ENCODE peak calls at places on chromosomes 3 and 15, in seven cellular contexts. V is NCI-H2081; M is activated naive CD8-positive, alpha-beta T cell treated with anti-CD3 and anti-CD28 coated beads for 36 hours; I is progenitor cell of endocrine pancreas; W is left colon; K is colonic mucosa; N is HT-29. Y is an unnamed sample.

GRCh38 chr3:13233487-13234154 is 160.4 kb upstream of the IQSEC1 start:
- DNase-seq in M (no peak), V (no peak), W (no peak), I (no peak), N (no peak), K (no peak), Y (no peak)

GRCh38 chr15:96348112-96349027 is 17.9 kb downstream of the NR2F2 start:
- DNase-seq in K (peak), I (no peak), V (no peak), M (no peak), N (no peak), W (no peak), Y (no peak)

GRCh38 chr15:41011055-41011815 is 58.0 kb downstream of the CHAC1 start:
- DNase-seq in W (no peak), V (no peak), N (no peak), I (no peak), K (no peak), M (no peak), Y (no peak)

GRCh38 chr15:100036030-100036429 is 302.8 kb upstream of the LYSMD4 start:
- DNase-seq in N (no peak), W (no peak), I (no peak), M (no peak), K (no peak), V (no peak), Y (no peak)

GRCh38 chr15:74428442-74428787 is 5.3 kb downstream of the SEMA7A start:
- DNase-seq in I (no peak), M (no peak), K (no peak), N (no peak), V (no peak), W (no peak), Y (no peak)

GRCh38 chr3:150278843-150279341 is 129.2 kb upstream of the TSC22D2 start:
- DNase-seq in I (no peak), K (peak), M (no peak), N (peak), W (peak), V (peak), Y (peak)

GRCh38 chr3:178532414-178532813 is 3.8 kb upstream of the KCNMB2 start:
- DNase-seq in I (no peak), W (no peak), M (no peak), N (no peak), K (no peak), V (peak), Y (no peak)

GRCh38 chr3:20945892-20946291 is 759.9 kb upstream of the SGO1 start:
- DNase-seq in I (no peak), M (no peak), K (no peak), N (no peak), W (no peak), V (no peak), Y (no peak)

GRCh38 chr3:183590442-183590841 is 34.9 kb upstream of the KLHL6 start:
- DNase-seq in M (no peak), K (no peak), V (no peak), W (no peak), I (no peak), N (no peak), Y (no peak)

GRCh38 chr15:98983333-98983732 is 24.3 kb downstream of the PGPEP1L start:
- DNase-seq in V (no peak), I (no peak), M (no peak), W (no peak), N (no peak), K (peak), Y (peak)

GRCh38 chr15:33656090-33656670 is 312.1 kb upstream of the CHRM5 start:
- DNase-seq in I (no peak), K (no peak), V (no peak), M (no peak), W (no peak), N (no peak), Y (no peak)

GRCh38 chr3:4906107-4906621 is 73.1 kb upstream of the BHLHE40 start:
- DNase-seq in K (no peak), I (no peak), V (peak), W (peak), M (no peak), N (no peak), Y (no peak)

GRCh38 chr3:128266453-128266852 is 113.2 kb downstream of the EEFSEC start:
- DNase-seq in W (no peak), I (no peak), N (no peak), M (no peak), K (no peak), V (peak), Y (no peak)

GRCh38 chr15:83843511-83843910 is 189.6 kb downstream of the ADAMTSL3 start:
- DNase-seq in N (no peak), K (no peak), W (no peak), I (no peak), M (no peak), V (no peak), Y (no peak)

GRCh38 chr3:53589201-53589600 is 94.8 kb downstream of the CACNA1D start:
- DNase-seq in M (no peak), K (no peak), N (no peak), V (no peak), I (no peak), W (no peak), Y (no peak)

GRCh38 chr3:65907232-65908130 is 131.2 kb downstream of the MAGI1 start:
- DNase-seq in W (no peak), K (no peak), N (no peak), M (no peak), V (no peak), I (no peak), Y (no peak)

GRCh38 chr3:23302276-23302675 is 99.1 kb downstream of the UBE2E2 start:
- DNase-seq in V (no peak), M (no peak), K (no peak), I (no peak), W (no peak), N (no peak), Y (no peak)

GRCh38 chr3:136093771-136094170 is 102.4 kb downstream of the MSL2 start:
- DNase-seq in W (no peak), V (no peak), N (no peak), K (no peak), M (no peak), I (no peak), Y (no peak)

GRCh38 chr15:60444289-60444912 is 34.5 kb downstream of the ICE2 start:
- DNase-seq in N (peak), W (no peak), V (peak), I (no peak), M (no peak), K (no peak), Y (no peak)

GRCh38 chr3:9976736-9977709 is 9.6 kb downstream of the EMC3 start:
- DNase-seq in M (no peak), N (peak), V (peak), K (peak), I (no peak), W (peak), Y (peak)

GRCh38 chr3:151726016-151726415 is 7.7 kb upstream of the AADACL2 start:
- DNase-seq in V (no peak), I (no peak), K (no peak), M (no peak), N (peak), W (no peak), Y (no peak)

GRCh38 chr15:72195101-72195511 is 2.5 kb downstream of the GRAMD2A start:
- DNase-seq in W (no peak), M (no peak), N (no peak), K (no peak), I (no peak), V (no peak), Y (no peak)

GRCh38 chr3:58633157-58633865 is 33.3 kb downstream of the FAM3D start:
- DNase-seq in N (no peak), M (no peak), W (no peak), I (no peak), K (no peak), V (no peak), Y (no peak)

GRCh38 chr15:83206387-83206970 is 1.1 kb downstream of the HDGFL3 start:
- DNase-seq in N (no peak), M (no peak), K (peak), V (no peak), W (no peak), I (no peak), Y (no peak)

GRCh38 chr3:141941093-141941492 is 64.7 kb downstream of the ATP1B3 start:
- DNase-seq in W (peak), N (no peak), K (peak), M (no peak), I (no peak), V (no peak), Y (no peak)

GRCh38 chr3:48039487-48040190 is 23.4 kb upstream of the MAP4 start:
- DNase-seq in N (peak), I (no peak), V (no peak), M (no peak), W (no peak), K (no peak), Y (no peak)

GRCh38 chr3:131224886-131225550 is 156.6 kb upstream of the NUDT16 start:
- DNase-seq in M (no peak), W (no peak), N (no peak), V (no peak), I (no peak), K (no peak), Y (no peak)

GRCh38 chr3:105812194-105812586 is 56.6 kb downstream of the CBLB start:
- DNase-seq in K (no peak), N (peak), I (no peak), W (no peak), M (no peak), V (no peak), Y (peak)

GRCh38 chr3:172097585-172097984 is 58.2 kb downstream of the FNDC3B start:
- DNase-seq in N (peak), M (no peak), W (no peak), K (no peak), V (no peak), I (no peak), Y (no peak)

GRCh38 chr15:85027033-85027380 is 45.4 kb downstream of the PDE8A start:
- DNase-seq in M (no peak), I (no peak), V (no peak), K (no peak), N (no peak), W (peak), Y (no peak)

GRCh38 chr3:59885103-59885502 is 835.3 kb upstream of the CFAP20DC start:
- DNase-seq in M (no peak), N (no peak), K (no peak), V (no peak), I (no peak), W (no peak), Y (no peak)

GRCh38 chr15:45026646-45027045 is 3.7 kb downstream of the SORD start:
- DNase-seq in M (no peak), K (no peak), N (peak), V (no peak), I (no peak), W (no peak), Y (no peak)

GRCh38 chr3:195616681-195617080 is 32.9 kb upstream of the APOD start:
- DNase-seq in W (no peak), N (no peak), I (no peak), M (no peak), K (peak), V (no peak), Y (no peak)

GRCh38 chr3:55558316-55558715 is 71.2 kb upstream of the WNT5A start:
- DNase-seq in K (no peak), I (no peak), W (no peak), N (no peak), M (no peak), V (no peak), Y (no peak)

GRCh38 chr3:134600685-134601502 is 49.9 kb downstream of the KY start:
- DNase-seq in N (peak), W (no peak), V (peak), I (peak), K (peak), M (peak), Y (no peak)

GRCh38 chr15:85749261-85750151 is 45.2 kb downstream of the KLHL25 start:
- DNase-seq in M (no peak), N (no peak), I (no peak), V (no peak), W (peak), K (peak), Y (no peak)

GRCh38 chr3:23650371-23651140 is 155.2 kb upstream of the UBE2E1 start:
- DNase-seq in N (no peak), K (no peak), W (no peak), M (no peak), V (no peak), I (no peak), Y (no peak)

GRCh38 chr3:104206925-104207324 is 1159.8 kb upstream of the ALCAM start:
- DNase-seq in N (peak), I (no peak), W (no peak), V (peak), M (no peak), K (no peak), Y (peak)

GRCh38 chr15:100114100-100114499 is 227.7 kb downstream of the ADAMTS17 start:
- DNase-seq in N (no peak), W (no peak), V (no peak), M (no peak), I (no peak), K (no peak), Y (no peak)

GRCh38 chr15:97759363-97759762 is 201.1 kb upstream of the ARRDC4 start:
- DNase-seq in N (no peak), W (no peak), V (no peak), K (no peak), I (no peak), M (no peak), Y (no peak)